ENCODE peak calls at places on chromosomes 7 and 10, in four cellular contexts. One of them, this sample, is unnamed.

GRCh38 chr7:69661342-69661741 is 63.1 kb downstream of the AUTS2 start:
- DNase-seq in stomach: no peak
- DNase-seq in A549: no peak
- DNase-seq in upper lobe of left lung: no peak
- DNase-seq in this sample: no peak

GRCh38 chr10:74097776-74098175 is 52.9 kb downstream of the AP3M1 start:
- DNase-seq in stomach: no peak
- DNase-seq in A549: no peak
- DNase-seq in upper lobe of left lung: no peak
- DNase-seq in this sample: no peak

GRCh38 chr7:3691478-3692151 is 390.6 kb downstream of the SDK1 start:
- DNase-seq in stomach: no peak
- DNase-seq in A549: no peak
- DNase-seq in upper lobe of left lung: no peak
- DNase-seq in this sample: no peak

GRCh38 chr7:5289345-5289744 is 6.6 kb downstream of the SLC29A4 start:
- DNase-seq in stomach: no peak
- DNase-seq in A549: no peak
- DNase-seq in upper lobe of left lung: no peak
- DNase-seq in this sample: no peak

GRCh38 chr7:141071260-141071854 is 2.5 kb upstream of the TMEM178B start:
- DNase-seq in stomach: no peak
- DNase-seq in A549: peak
- DNase-seq in upper lobe of left lung: no peak
- DNase-seq in this sample: peak

GRCh38 chr10:32318476-32318896 is 28.5 kb downstream of the EPC1 start:
- DNase-seq in stomach: no peak
- DNase-seq in A549: no peak
- DNase-seq in upper lobe of left lung: no peak
- DNase-seq in this sample: no peak

GRCh38 chr10:283916-284356 is 148.7 kb downstream of the ZMYND11 start:
- DNase-seq in stomach: no peak
- DNase-seq in A549: no peak
- DNase-seq in upper lobe of left lung: no peak
- DNase-seq in this sample: no peak

GRCh38 chr7:132373879-132374278 is 202.4 kb downstream of the PLXNA4 start:
- DNase-seq in stomach: no peak
- DNase-seq in A549: no peak
- DNase-seq in upper lobe of left lung: no peak
- DNase-seq in this sample: no peak

GRCh38 chr10:29150010-29150409 is 138.9 kb upstream of the LYZL1 start:
- DNase-seq in stomach: peak
- DNase-seq in A549: no peak
- DNase-seq in upper lobe of left lung: peak
- DNase-seq in this sample: no peak

GRCh38 chr7:43602271-43602670 is 19.4 kb downstream of the STK17A start:
- DNase-seq in stomach: no peak
- DNase-seq in A549: no peak
- DNase-seq in upper lobe of left lung: no peak
- DNase-seq in this sample: no peak

GRCh38 chr10:24333736-24334135 is 124.8 kb downstream of the KIAA1217 start:
- DNase-seq in stomach: no peak
- DNase-seq in A549: no peak
- DNase-seq in upper lobe of left lung: no peak
- DNase-seq in this sample: no peak

GRCh38 chr7:30922596-30922995 is 10.9 kb downstream of the AQP1 start:
- DNase-seq in stomach: peak
- DNase-seq in A549: no peak
- DNase-seq in upper lobe of left lung: peak
- DNase-seq in this sample: peak

GRCh38 chr7:96016056-96016455 is 243.7 kb downstream of the DYNC1I1 start:
- DNase-seq in stomach: no peak
- DNase-seq in A549: no peak
- DNase-seq in upper lobe of left lung: no peak
- DNase-seq in this sample: no peak

GRCh38 chr7:122833888-122834570 is 52.2 kb downstream of the CADPS2 start:
- DNase-seq in stomach: no peak
- DNase-seq in A549: no peak
- DNase-seq in upper lobe of left lung: peak
- DNase-seq in this sample: no peak

GRCh38 chr7:108144931-108145330 is 14.8 kb upstream of the LAMB4 start:
- DNase-seq in stomach: no peak
- DNase-seq in A549: no peak
- DNase-seq in upper lobe of left lung: no peak
- DNase-seq in this sample: no peak

GRCh38 chr10:112389147-112389822 is 15.4 kb downstream of the ACSL5 start:
- DNase-seq in stomach: peak
- DNase-seq in A549: peak
- DNase-seq in upper lobe of left lung: peak
- DNase-seq in this sample: no peak

GRCh38 chr7:128879461-128879938 is 16.8 kb downstream of the ATP6V1F start:
- DNase-seq in stomach: no peak
- DNase-seq in A549: no peak
- DNase-seq in upper lobe of left lung: no peak
- DNase-seq in this sample: peak

GRCh38 chr7:128881458-128882125 is 18.9 kb downstream of the ATP6V1F start:
- DNase-seq in stomach: no peak
- DNase-seq in A549: no peak
- DNase-seq in upper lobe of left lung: no peak
- DNase-seq in this sample: no peak

GRCh38 chr7:128878226-128879105 is 15.8 kb downstream of the ATP6V1F start:
- DNase-seq in stomach: no peak
- DNase-seq in A549: no peak
- DNase-seq in upper lobe of left lung: no peak
- DNase-seq in this sample: no peak

GRCh38 chr7:128880791-128881457 is 18.3 kb downstream of the ATP6V1F start:
- DNase-seq in stomach: no peak
- DNase-seq in A549: no peak
- DNase-seq in upper lobe of left lung: no peak
- DNase-seq in this sample: no peak

DNA sequence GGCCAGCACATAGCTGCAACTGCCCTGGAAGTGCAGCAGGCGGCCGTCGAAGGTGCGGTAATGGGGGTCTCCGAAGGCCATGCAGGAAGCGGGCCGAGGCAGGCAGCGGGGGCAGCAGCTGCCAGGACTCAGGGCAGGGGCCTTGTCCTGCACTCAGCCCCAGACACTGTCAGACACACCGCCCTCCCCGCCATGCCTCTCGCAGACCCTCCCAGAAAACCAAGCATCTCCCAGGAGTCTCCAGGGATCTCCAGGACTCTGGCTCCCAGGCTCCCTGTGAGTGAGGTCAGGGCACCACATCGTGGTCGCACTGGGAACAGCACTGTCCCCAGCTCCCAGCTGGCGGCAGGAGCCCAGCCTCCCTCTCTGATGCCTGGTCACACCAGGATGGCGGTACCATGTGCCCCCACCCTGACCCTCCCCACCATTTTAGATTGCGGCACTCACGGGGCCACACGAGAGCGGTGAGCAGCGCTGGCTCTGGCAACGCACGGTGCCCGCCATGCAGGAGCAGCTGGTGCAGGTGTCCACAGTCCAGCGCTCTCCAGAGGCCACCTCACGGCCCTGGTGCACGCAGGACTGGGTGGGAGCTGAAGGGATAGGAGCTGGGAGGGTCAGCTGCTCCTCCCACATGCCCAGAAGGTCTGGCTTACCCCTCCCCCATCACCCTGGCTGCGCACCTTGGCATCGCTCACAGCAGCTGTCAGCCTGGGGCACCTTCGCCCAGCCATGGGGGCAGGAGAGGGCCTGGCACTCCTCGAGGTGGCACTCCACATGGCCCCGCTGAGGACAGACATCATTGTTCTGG is 17.5 kb downstream of the ATP6V1F start:
- DNase-seq in stomach: peak
- DNase-seq in A549: peak
- DNase-seq in upper lobe of left lung: peak
- DNase-seq in this sample: peak
- TF ChIP-seq POLR2A in stomach: no peak
- TF ChIP-seq POLR2A in A549: no peak
- TF ChIP-seq POLR2A in upper lobe of left lung: no peak
- TF ChIP-seq POLR2A in this sample: no peak

DNA sequence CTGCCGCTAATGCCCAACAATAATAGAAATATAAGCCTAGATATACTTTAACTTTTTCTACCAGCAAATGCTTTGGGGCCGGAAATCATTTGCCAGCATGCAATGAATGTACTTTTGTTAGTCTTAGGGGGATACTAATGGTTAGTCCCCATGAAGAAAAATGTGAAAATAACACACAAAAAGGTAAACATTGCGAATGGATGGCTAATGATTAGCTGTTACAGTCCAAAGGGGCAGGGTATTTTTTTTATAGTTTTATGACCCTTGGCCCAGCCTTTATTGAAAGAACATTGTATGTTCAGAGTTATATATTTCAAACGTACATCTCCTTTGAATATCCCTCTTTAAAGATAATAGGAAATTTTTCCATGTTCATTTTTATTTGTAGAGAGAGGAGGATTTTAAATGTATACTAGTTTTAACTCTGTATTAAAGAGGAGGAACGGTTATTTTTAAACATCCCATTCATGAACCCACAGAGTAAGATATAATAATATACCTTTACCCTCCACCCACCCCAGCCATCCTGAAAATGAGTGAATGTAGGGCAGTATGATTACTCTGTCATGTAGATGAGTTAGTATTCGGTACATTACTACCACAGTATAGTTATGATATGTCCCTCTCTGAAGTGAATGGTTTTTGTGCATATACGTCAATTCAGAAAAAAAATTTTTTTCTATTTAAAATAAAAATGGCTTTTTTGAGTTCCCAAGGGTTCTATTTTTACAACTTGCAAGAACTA is 63.6 kb downstream of the ARID5B start:
- DNase-seq in stomach: no peak
- DNase-seq in A549: no peak
- DNase-seq in upper lobe of left lung: no peak
- DNase-seq in this sample: no peak
- TF ChIP-seq EP300 in stomach: no peak
- TF ChIP-seq EP300 in A549: no peak
- TF ChIP-seq EP300 in upper lobe of left lung: no peak
- TF ChIP-seq EP300 in this sample: no peak

GRCh38 chr7:87598234-87599009 is 2.3 kb downstream of the ABCB1 start:
- DNase-seq in stomach: no peak
- DNase-seq in A549: no peak
- DNase-seq in upper lobe of left lung: no peak
- DNase-seq in this sample: no peak

GRCh38 chr7:87596696-87597095 is 4.0 kb downstream of the ABCB1 start:
- DNase-seq in stomach: no peak
- DNase-seq in A549: no peak
- DNase-seq in upper lobe of left lung: no peak
- DNase-seq in this sample: no peak

GRCh38 chr7:87599336-87599735 is 1.3 kb downstream of the ABCB1 start:
- DNase-seq in stomach: peak
- DNase-seq in A549: no peak
- DNase-seq in upper lobe of left lung: peak
- DNase-seq in this sample: peak

GRCh38 chr7:87604264-87604663 is 3.6 kb upstream of the ABCB1 start:
- DNase-seq in stomach: no peak
- DNase-seq in A549: no peak
- DNase-seq in upper lobe of left lung: no peak
- DNase-seq in this sample: no peak

DNA sequence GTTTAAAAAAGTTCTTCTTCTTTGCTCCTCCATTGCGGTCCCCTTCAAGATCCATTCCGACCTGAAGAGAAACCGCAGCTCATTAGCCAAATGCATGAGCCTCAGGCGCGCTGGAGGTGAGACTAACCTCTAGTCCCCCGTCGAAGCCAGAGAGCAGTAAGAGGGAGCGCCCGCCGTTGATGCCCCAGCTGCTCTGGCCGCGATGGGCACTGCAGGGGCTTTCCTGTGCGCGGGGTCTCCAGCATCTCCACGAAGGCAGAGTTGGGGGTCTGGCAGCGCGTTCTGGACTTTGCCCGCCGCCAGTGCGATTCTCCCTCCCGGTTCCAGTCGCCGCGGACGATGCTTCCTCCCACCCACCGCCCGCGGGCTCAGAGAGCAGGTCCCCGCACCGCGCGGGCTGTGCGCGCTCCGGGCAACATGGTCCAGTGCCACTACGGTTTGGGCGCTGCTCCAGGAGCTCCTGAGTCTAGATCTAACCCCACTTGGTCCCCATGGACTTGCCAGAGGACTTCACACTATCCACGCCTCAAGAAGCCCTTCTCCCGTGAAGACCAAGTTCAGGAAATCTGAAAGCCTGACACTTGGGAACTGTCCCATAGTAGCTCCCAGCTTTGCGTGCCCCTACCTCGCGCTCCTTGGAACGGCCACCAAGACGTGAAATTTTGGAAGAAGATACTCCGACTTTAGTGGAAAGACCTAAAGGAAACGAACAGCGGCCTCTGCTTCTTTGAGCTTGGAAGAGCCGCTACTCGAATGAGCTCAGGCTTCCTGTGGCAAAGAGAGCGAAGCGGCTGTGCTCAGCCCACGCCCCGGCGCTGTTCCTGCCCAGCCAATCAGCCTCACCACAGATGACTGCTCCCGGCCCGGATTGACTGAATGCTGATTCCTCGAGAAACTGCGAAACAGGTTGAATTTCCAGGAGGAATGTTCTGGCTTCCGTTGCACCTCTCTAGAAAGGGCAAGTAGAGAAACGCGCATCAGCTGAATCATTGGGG is at the start of gene ABCB1:
- DNase-seq in stomach: peak
- DNase-seq in A549: peak
- DNase-seq in upper lobe of left lung: peak
- DNase-seq in this sample: peak
- TF ChIP-seq POLR2A in stomach: no peak
- TF ChIP-seq POLR2A in A549: no peak
- TF ChIP-seq POLR2A in upper lobe of left lung: no peak
- TF ChIP-seq POLR2A in this sample: peak

GRCh38 chr7:26858229-26858568 is 6.2 kb downstream of the SKAP2 start:
- DNase-seq in stomach: no peak
- DNase-seq in A549: no peak
- DNase-seq in upper lobe of left lung: no peak
- DNase-seq in this sample: no peak
- TF ChIP-seq EP300 in stomach: no peak
- TF ChIP-seq EP300 in A549: no peak
- TF ChIP-seq EP300 in upper lobe of left lung: no peak
- TF ChIP-seq EP300 in this sample: no peak

GRCh38 chr10:25701651-25702050 is 232.4 kb upstream of the MYO3A start:
- DNase-seq in stomach: no peak
- DNase-seq in A549: no peak
- DNase-seq in upper lobe of left lung: no peak
- DNase-seq in this sample: no peak

GRCh38 chr10:25704622-25705021 is 229.4 kb upstream of the MYO3A start:
- DNase-seq in stomach: no peak
- DNase-seq in A549: no peak
- DNase-seq in upper lobe of left lung: no peak
- DNase-seq in this sample: no peak

GRCh38 chr10:25707976-25708671 is 225.9 kb upstream of the MYO3A start:
- DNase-seq in stomach: no peak
- DNase-seq in A549: no peak
- DNase-seq in upper lobe of left lung: no peak
- DNase-seq in this sample: no peak

DNA sequence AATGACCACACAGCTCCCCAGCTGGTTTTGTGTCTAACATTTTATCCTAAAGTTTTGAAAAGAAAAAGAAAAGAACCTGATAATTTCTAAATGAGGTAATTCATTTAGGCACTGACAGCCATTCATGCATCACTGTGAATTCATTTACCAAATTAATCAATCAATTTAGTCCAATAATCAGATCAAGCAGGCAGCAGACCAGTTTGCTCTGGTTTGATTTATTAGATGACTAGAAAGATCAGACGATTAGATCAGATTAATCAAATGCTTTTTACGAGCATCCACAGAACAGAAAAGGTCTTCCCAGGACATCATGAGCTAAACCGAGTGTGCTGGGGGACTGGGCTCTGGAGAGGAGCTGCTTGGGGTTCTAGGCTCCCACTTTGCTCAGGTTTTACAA is 226.5 kb upstream of the MYO3A start:
- DNase-seq in stomach: no peak
- DNase-seq in A549: no peak
- DNase-seq in upper lobe of left lung: no peak
- DNase-seq in this sample: no peak
- TF ChIP-seq POLR2A in stomach: no peak
- TF ChIP-seq POLR2A in A549: no peak
- TF ChIP-seq POLR2A in upper lobe of left lung: no peak
- TF ChIP-seq POLR2A in this sample: no peak

This sample was measured in transverse colon.